ENCODE peak calls at places on chromosomes 13 and 19, in six cellular contexts. O is EL; U is lower leg skin; J is activated T-helper 1 cell treated with Interleukin-2 at 50 U/mL for 16 hours; D is neural progenitor cell; X is CD8-positive, alpha-beta T cell. Z is an unnamed sample.

GRCh38 chr13:112968380-112968909 is 569 bp upstream of the MCF2L start:
- DNase-seq in X (peak), D (peak), J (peak), U (no peak), O (no peak), Z (no peak)

GRCh38 chr19:37988758-37989635 is 82.0 kb downstream of the SIPA1L3 start:
- DNase-seq in O (no peak), U (no peak), D (peak), X (no peak), J (no peak), Z (no peak)

GRCh38 chr13:75226092-75226491 is 255.9 kb downstream of the TBC1D4 start:
- DNase-seq in U (no peak), D (no peak), X (no peak), J (no peak), O (peak), Z (no peak)

GRCh38 chr13:51323824-51324511 is 15.5 kb upstream of the SERPINE3 start:
- DNase-seq in J (no peak), X (no peak), O (no peak), D (no peak), U (no peak), Z (no peak)

GRCh38 chr13:21060827-21061076 is 634 bp downstream of the LATS2 start:
- DNase-seq in D (no peak), X (no peak), U (peak), J (no peak), O (no peak), Z (no peak)

GRCh38 chr19:21322528-21322927 is 6.7 kb downstream of the ZNF708 start:
- DNase-seq in J (no peak), D (no peak), U (no peak), X (no peak), O (no peak), Z (no peak)

GRCh38 chr19:53467138-53467502 is 413 bp upstream of the ZNF813 start:
- DNase-seq in O (no peak), D (no peak), U (peak), J (no peak), X (no peak), Z (no peak)

GRCh38 chr19:18663940-18664530 is 19.4 kb upstream of the CRTC1 start:
- DNase-seq in O (no peak), D (no peak), J (no peak), X (peak), U (no peak), Z (no peak)

Z was measured in KG1.